ENCODE peak calls at places on chromosomes 11 and 22, in ten cellular contexts. F is fibroblast of lung; G is gastrocnemius medialis; Q is body of pancreas; O is psoas muscle; I is K562; B is mesendoderm; C is effector memory CD4-positive, alpha-beta T cell; R is keratinocyte; M is tibial nerve. D is an unnamed sample. For H3K27me3, the result is how much of the 10 kb centered on the place peaks cover.

GRCh38 chr11:285894-286220 is 3.1 kb upstream of the PGGHG start:
- DNase-seq in F (no peak), G (no peak), Q (no peak), O (peak), I (no peak), B (no peak), C (no peak), R (no peak), M (peak), D (no peak)

GRCh38 chr22:19523240-19524169 is 705 bp downstream of the CLDN5 start:
- DNase-seq in F (peak), G (no peak), Q (no peak), O (no peak), I (no peak), B (peak), C (no peak), R (no peak), M (no peak), D (no peak)

GRCh38 chr11:118980191-118980881 is 8.8 kb downstream of the FOXR1 start:
- DNase-seq in F (no peak), G (peak), Q (no peak), O (peak), I (peak), B (peak), C (no peak), R (no peak), M (no peak), D (no peak)

GRCh38 chr11:47445840-47446239 is 3.1 kb downstream of the RAPSN start:
- DNase-seq in F (no peak), G (no peak), Q (no peak), O (no peak), I (no peak), B (no peak), C (no peak), R (no peak), M (no peak), D (no peak)

GRCh38 chr11:125062931-125063428 is at the start of gene SLC37A2:
- DNase-seq in F (peak), G (peak), Q (peak), O (peak), I (no peak), B (peak), C (peak), R (no peak), M (peak), D (peak)

GRCh38 chr11:16191212-16191851 is 165.0 kb downstream of the SOX6 start:
- DNase-seq in F (no peak), G (no peak), Q (no peak), O (no peak), I (peak), B (no peak), C (no peak), R (no peak), M (no peak), D (no peak)

GRCh38 chr11:6233984-6234313 is 487 bp downstream of the FHIP1B start:
- DNase-seq in F (peak), G (no peak), Q (no peak), O (peak), I (peak), B (no peak), C (no peak), R (no peak), M (no peak), D (no peak)

GRCh38 chr22:42068351-42068730 is 2.3 kb downstream of the NAGA start:
- DNase-seq in F (no peak), G (no peak), Q (no peak), O (no peak), I (no peak), B (no peak), C (no peak), R (no peak), M (no peak), D (no peak)

GRCh38 chr11:29312817-29313216 is 704.0 kb downstream of the KCNA4 start:
- DNase-seq in F (peak), G (no peak), Q (no peak), O (no peak), I (no peak), B (no peak), C (no peak), R (no peak), M (no peak), D (no peak)

GRCh38 chr11:120547871-120548681 is 36.5 kb downstream of the GRIK4 start:
- DNase-seq in F (peak), G (peak), Q (peak), O (peak), I (no peak), B (peak), C (no peak), R (peak), M (peak), D (peak)

GRCh38 chr11:109027851-109028250 is 363.0 kb downstream of the DDX10 start:
- DNase-seq in F (no peak), G (no peak), Q (no peak), O (no peak), I (no peak), B (no peak), C (no peak), R (no peak), M (no peak), D (no peak)

GRCh38 chr11:41201156-41201555 is 258.3 kb downstream of the LRRC4C start:
- DNase-seq in F (peak), G (no peak), Q (no peak), O (no peak), I (peak), B (peak), C (no peak), R (no peak), M (no peak), D (peak)

GRCh38 chr11:68457898-68458249 is 2.7 kb upstream of the PPP6R3 start:
- DNase-seq in F (no peak), G (no peak), Q (no peak), O (no peak), I (no peak), B (no peak), C (no peak), R (no peak), M (no peak), D (no peak)

GRCh38 chr11:95674669-95675358 is 114.8 kb downstream of the FAM76B start:
- DNase-seq in F (no peak), G (no peak), Q (no peak), O (no peak), I (no peak), B (no peak), C (no peak), R (no peak), M (no peak), D (no peak)

GRCh38 chr11:43573233-43573632 is 107.3 kb upstream of the HSD17B12 start:
- DNase-seq in F (no peak), G (no peak), Q (no peak), O (no peak), I (peak), B (peak), C (no peak), R (no peak), M (no peak), D (no peak)

GRCh38 chr22:28893810-28894209 is 10.4 kb downstream of the ZNRF3 start:
- DNase-seq in F (no peak), G (no peak), Q (no peak), O (no peak), I (no peak), B (no peak), C (no peak), R (no peak), M (no peak), D (no peak)

GRCh38 chr11:124922831-124923230 is 3.8 kb downstream of the HEPN1 start:
- DNase-seq in F (no peak), G (no peak), Q (no peak), O (no peak), I (no peak), B (no peak), C (no peak), R (no peak), M (no peak), D (no peak)

GRCh38 chr11:133581091-133581490 is 48.8 kb upstream of the OPCML start:
- DNase-seq in F (no peak), G (no peak), Q (no peak), O (no peak), I (no peak), B (no peak), C (no peak), R (no peak), M (no peak), D (no peak)

GRCh38 chr11:69055598-69056516 is 7.1 kb downstream of the TPCN2 start:
- DNase-seq in F (no peak), G (peak), Q (no peak), O (no peak), I (no peak), B (no peak), C (no peak), R (no peak), M (no peak), D (peak)

GRCh38 chr11:56916609-56917008 is 72.1 kb upstream of the OR5AK2 start:
- DNase-seq in F (no peak), G (no peak), Q (no peak), O (no peak), I (no peak), B (no peak), C (no peak), R (no peak), M (no peak), D (no peak)

GRCh38 chr11:111946499-111946898 is 9.4 kb downstream of the DIXDC1 start:
- DNase-seq in F (no peak), G (no peak), Q (peak), O (no peak), I (no peak), B (no peak), C (no peak), R (no peak), M (no peak), D (peak)

GRCh38 chr22:48640890-48641771 is 1186.5 kb downstream of the BRD1 start:
- DNase-seq in F (no peak), G (no peak), Q (no peak), O (no peak), I (no peak), B (no peak), C (no peak), R (no peak), M (no peak), D (no peak)

GRCh38 chr11:27064086-27064485 is 23.5 kb downstream of the BBOX1 start:
- DNase-seq in F (no peak), G (no peak), Q (no peak), O (no peak), I (no peak), B (no peak), C (no peak), R (no peak), M (no peak), D (no peak)

GRCh38 chr11:132802932-132803331 is 729.4 kb downstream of the OPCML start:
- DNase-seq in F (no peak), G (no peak), Q (no peak), O (no peak), I (no peak), B (no peak), C (no peak), R (no peak), M (no peak), D (no peak)

GRCh38 chr22:24845036-24845918 is 39.3 kb downstream of the SGSM1 start:
- DNase-seq in F (peak), G (peak), Q (no peak), O (peak), I (no peak), B (no peak), C (no peak), R (no peak), M (no peak), D (no peak)

GRCh38 chr11:18140145-18140544 is 7.8 kb downstream of the MRGPRX3 start:
- DNase-seq in F (no peak), G (no peak), Q (no peak), O (no peak), I (no peak), B (no peak), C (no peak), R (no peak), M (no peak), D (no peak)

GRCh38 chr11:6566704-6567370 is 36.6 kb downstream of the RRP8 start:
- DNase-seq in F (no peak), G (peak), Q (no peak), O (peak), I (no peak), B (no peak), C (no peak), R (no peak), M (no peak), D (no peak)

GRCh38 chr11:121435132-121435531 is 17.0 kb upstream of the SORL1 start:
- DNase-seq in F (no peak), G (no peak), Q (no peak), O (no peak), I (no peak), B (no peak), C (no peak), R (no peak), M (no peak), D (no peak)

GRCh38 chr11:80698646-80699045 is 1257.8 kb upstream of the TENM4 start:
- DNase-seq in F (no peak), G (no peak), Q (no peak), O (no peak), I (no peak), B (no peak), C (no peak), R (no peak), M (no peak), D (no peak)

DNA sequence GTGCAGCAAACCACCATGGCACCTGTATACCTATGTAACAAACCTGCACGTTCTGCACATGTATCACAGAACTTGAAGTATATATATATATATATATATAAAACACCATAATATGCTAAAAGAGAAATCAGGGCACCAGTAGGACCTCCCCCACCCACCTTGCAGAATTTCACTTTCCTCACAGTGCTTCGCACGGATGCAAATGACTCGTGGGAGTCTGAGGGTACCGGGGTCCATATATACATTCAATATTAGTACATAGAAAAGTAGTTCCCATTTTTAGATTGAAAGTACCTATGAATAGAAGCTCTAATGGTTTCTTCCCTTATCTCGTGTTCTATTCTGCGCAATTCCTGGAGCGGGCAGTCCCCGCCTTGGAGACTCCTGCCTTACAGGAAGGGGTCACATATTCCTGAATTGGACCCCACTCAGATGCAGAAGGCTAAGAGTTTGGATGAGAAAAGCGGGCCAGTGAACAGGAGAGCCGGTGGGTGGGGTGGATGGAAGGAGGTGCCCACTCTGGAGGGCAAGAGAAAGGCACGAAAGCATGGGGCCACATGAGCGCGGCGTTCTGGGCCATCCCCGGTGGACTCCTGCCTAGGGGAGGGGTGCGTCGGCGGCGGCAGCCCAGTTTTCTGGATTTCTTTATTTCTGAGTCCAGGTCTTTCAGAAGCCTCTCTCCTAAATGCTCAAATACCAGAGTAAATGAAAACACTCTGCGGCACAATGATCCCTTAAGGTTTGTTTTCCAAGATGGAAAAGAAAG is 136.3 kb downstream of the ETS1 start:
- DNase-seq in F (no peak), G (no peak), Q (no peak), O (no peak), I (no peak), B (no peak), C (no peak), R (no peak), M (no peak), D (no peak)
- H3K4me3 ChIP-seq in F (peak), G (peak), Q (no peak), O (peak), I (no peak), B (no peak), C (no peak), R (no peak), M (peak), D (peak)

GRCh38 chr11:117189191-117189940 is 9.8 kb upstream of the TAGLN start:
- DNase-seq in F (no peak), G (peak), Q (no peak), O (no peak), I (no peak), B (no peak), C (no peak), R (no peak), M (no peak), D (peak)

GRCh38 chr11:117187007-117187406 is 8.5 kb downstream of the SIDT2 start:
- DNase-seq in F (no peak), G (no peak), Q (no peak), O (peak), I (no peak), B (no peak), C (no peak), R (no peak), M (peak), D (no peak)

GRCh38 chr11:117188620-117189081 is 10.1 kb downstream of the SIDT2 start:
- DNase-seq in F (no peak), G (peak), Q (no peak), O (no peak), I (no peak), B (no peak), C (no peak), R (no peak), M (no peak), D (peak)

GRCh38 chr11:117187428-117187798 is 8.9 kb downstream of the SIDT2 start:
- DNase-seq in F (no peak), G (peak), Q (no peak), O (peak), I (no peak), B (no peak), C (no peak), R (no peak), M (peak), D (peak)

GRCh38 chr11:117187799-117188481 is 9.4 kb downstream of the SIDT2 start:
- DNase-seq in F (no peak), G (peak), Q (no peak), O (peak), I (no peak), B (no peak), C (no peak), R (no peak), M (peak), D (peak)
- H3K27ac ChIP-seq in F (no peak), G (no peak), Q (peak), O (no peak), I (no peak), B (no peak), C (no peak), R (no peak), M (peak), D (peak)

GRCh38 chr11:12569499-12570040 is 104.7 kb upstream of the TEAD1 start:
- DNase-seq in F (peak), G (no peak), Q (no peak), O (no peak), I (no peak), B (no peak), C (no peak), R (no peak), M (no peak), D (no peak)
- H3K27me3 ChIP-seq in F (under half), G (under half), Q (under half), O (under half), I (under half), B (under half), C (under half), R (under half), M (under half), D (under half)

GRCh38 chr11:3830088-3830487 is 10.7 kb downstream of the RHOG start:
- DNase-seq in F (no peak), G (no peak), Q (no peak), O (no peak), I (no peak), B (no peak), C (no peak), R (no peak), M (no peak), D (no peak)
- H3K4me3 ChIP-seq in F (no peak), G (no peak), Q (no peak), O (no peak), I (no peak), B (no peak), C (no peak), R (no peak), M (no peak), D (no peak)

GRCh38 chr11:128695539-128696221 is 1.8 kb downstream of the FLI1 start:
- DNase-seq in F (no peak), G (no peak), Q (no peak), O (no peak), I (no peak), B (no peak), C (no peak), R (no peak), M (no peak), D (no peak)
- H3K27ac ChIP-seq in F (no peak), G (peak), Q (peak), O (peak), I (no peak), B (no peak), C (peak), R (no peak), M (peak), D (peak)

GRCh38 chr11:61574611-61575010 is 6.3 kb downstream of the SYT7 start:
- DNase-seq in F (no peak), G (no peak), Q (no peak), O (no peak), I (no peak), B (no peak), C (no peak), R (no peak), M (no peak), D (no peak)

GRCh38 chr11:61578819-61579218 is 2.1 kb downstream of the SYT7 start:
- DNase-seq in F (no peak), G (no peak), Q (no peak), O (no peak), I (no peak), B (no peak), C (no peak), R (no peak), M (no peak), D (no peak)

GRCh38 chr11:61572913-61573312 is 8.0 kb downstream of the SYT7 start:
- DNase-seq in F (no peak), G (no peak), Q (no peak), O (no peak), I (no peak), B (no peak), C (no peak), R (no peak), M (no peak), D (no peak)

GRCh38 chr11:61577383-61578118 is 3.3 kb downstream of the SYT7 start:
- DNase-seq in F (no peak), G (no peak), Q (no peak), O (no peak), I (peak), B (peak), C (no peak), R (no peak), M (no peak), D (peak)

GRCh38 chr11:61575886-61576516 is 4.9 kb downstream of the SYT7 start:
- DNase-seq in F (no peak), G (no peak), Q (peak), O (no peak), I (no peak), B (no peak), C (no peak), R (no peak), M (no peak), D (peak)
- H3K27me3 ChIP-seq in F (under half), G (under half), Q (under half), O (under half), I (half or more), B (under half), C (under half), R (under half), M (under half), D (under half)

D was measured in stomach.